ENCODE peak calls at places on chromosomes 5 and 9, in four cellular contexts. S is aorta; F is CD8-positive, alpha-beta memory T cell; H is neuronal stem cell. U is an unnamed sample. For H3K9me3, the result is how much of the 10 kb centered on the place peaks cover.

GRCh38 chr9:108297025-108297424 is 558.8 kb downstream of the ACTL7B start:
- DNase-seq in S (peak), F (no peak), H (no peak), U (no peak)

GRCh38 chr9:129996161-129996849 is 46.7 kb downstream of the FNBP1 start:
- DNase-seq in S (no peak), F (no peak), H (no peak), U (no peak)

GRCh38 chr9:100465270-100465669 is 7.7 kb upstream of the TMEFF1 start:
- DNase-seq in S (no peak), F (no peak), H (no peak), U (no peak)

GRCh38 chr9:5793812-5794211 is 39.1 kb downstream of the ERMP1 start:
- DNase-seq in S (no peak), F (no peak), H (no peak), U (no peak)

GRCh38 chr9:114836769-114837168 is 30.9 kb upstream of the TNFSF15 start:
- DNase-seq in S (no peak), F (no peak), H (no peak), U (no peak)

GRCh38 chr5:39891376-39891775 is 466.6 kb upstream of the DAB2 start:
- DNase-seq in S (no peak), F (no peak), H (no peak), U (no peak)

GRCh38 chr9:129549684-129550083 is 71.2 kb downstream of the C9orf50 start:
- DNase-seq in S (peak), F (no peak), H (no peak), U (no peak)

GRCh38 chr9:35605336-35606137 is 475 bp downstream of the TESK1 start:
- DNase-seq in S (peak), F (peak), H (no peak), U (peak)

GRCh38 chr5:35151151-35151920 is 79.0 kb downstream of the PRLR start:
- DNase-seq in S (no peak), F (no peak), H (no peak), U (no peak)

GRCh38 chr5:25405850-25406249 is 761.1 kb upstream of the CDH10 start:
- DNase-seq in S (no peak), F (no peak), H (no peak), U (no peak)

GRCh38 chr9:136122425-136123383 is 4.0 kb upstream of the TMEM250 start:
- DNase-seq in S (peak), F (peak), H (peak), U (peak)

GRCh38 chr5:132057498-132058255 is 2.8 kb upstream of the IL3 start:
- DNase-seq in S (peak), F (no peak), H (no peak), U (no peak)

GRCh38 chr9:37187269-37187668 is 66.9 kb downstream of the ZCCHC7 start:
- DNase-seq in S (no peak), F (no peak), H (no peak), U (no peak)

GRCh38 chr5:75138674-75139073 is 86.3 kb upstream of the GCNT4 start:
- DNase-seq in S (no peak), F (no peak), H (no peak), U (no peak)

GRCh38 chr5:176361437-176362097 is at the start of gene KIAA1191:
- DNase-seq in S (peak), F (peak), H (peak), U (peak)

GRCh38 chr5:109862301-109862700 is 172.6 kb downstream of the MAN2A1 start:
- DNase-seq in S (no peak), F (no peak), H (no peak), U (no peak)

GRCh38 chr5:146331257-146331822 is 7.3 kb upstream of the POU4F3 start:
- DNase-seq in S (no peak), F (no peak), H (no peak), U (no peak)

GRCh38 chr5:171596391-171596878 is 177.0 kb downstream of the FGF18 start:
- DNase-seq in S (peak), F (no peak), H (no peak), U (no peak)

GRCh38 chr5:95261369-95262175 is 23.3 kb downstream of the MCTP1 start:
- DNase-seq in S (no peak), F (no peak), H (no peak), U (no peak)

GRCh38 chr5:9519537-9519936 is 26.3 kb downstream of the SEMA5A start:
- DNase-seq in S (peak), F (no peak), H (no peak), U (no peak)

GRCh38 chr5:10912435-10912834 is 151.4 kb upstream of the DAP start:
- DNase-seq in S (no peak), F (no peak), H (no peak), U (no peak)

GRCh38 chr5:170000155-170000554 is 19.9 kb upstream of the INSYN2B start:
- DNase-seq in S (no peak), F (no peak), H (no peak), U (no peak)

GRCh38 chr5:75048457-75048953 is 3.9 kb downstream of the GCNT4 start:
- DNase-seq in S (no peak), F (no peak), H (no peak), U (no peak)

GRCh38 chr5:159655757-159656409 is 260.4 kb upstream of the ADRA1B start:
- DNase-seq in S (no peak), F (no peak), H (no peak), U (no peak)

GRCh38 chr5:141369994-141370848 is at the start of gene PCDHGB3:
- DNase-seq in S (no peak), F (no peak), H (no peak), U (no peak)
- H3K9me3 ChIP-seq in S (under half), F (under half), H (under half), U (under half)

GRCh38 chr9:17246770-17247169 is 111.9 kb downstream of the CNTLN start:
- DNase-seq in S (no peak), F (no peak), H (no peak), U (no peak)

DNA sequence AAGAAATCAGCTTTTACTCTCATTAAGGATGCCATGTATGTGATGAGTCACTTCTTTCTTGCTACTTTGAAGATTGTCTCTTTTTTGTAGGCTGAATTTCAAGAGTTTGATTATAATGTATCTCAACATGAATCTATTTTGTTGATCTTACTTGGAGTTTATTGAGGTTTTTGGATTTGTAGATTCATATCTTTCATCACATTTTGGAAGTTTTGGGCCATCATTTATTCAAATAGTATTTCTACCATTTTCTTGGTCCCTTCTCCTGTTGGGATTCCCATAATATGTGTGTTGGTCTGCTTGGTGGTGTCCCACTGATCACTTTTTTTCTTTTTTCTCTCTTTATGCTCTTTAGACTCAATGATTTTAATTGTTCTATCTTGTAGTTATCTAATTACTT is 116.3 kb downstream of the CNTLN start:
- DNase-seq in S (no peak), F (no peak), H (no peak), U (no peak)
- H3K9me3 ChIP-seq in S (under half), F (under half), H (under half), U (under half)

GRCh38 chr5:167332291-167332690 is 959.2 kb upstream of the WWC1 start:
- DNase-seq in S (no peak), F (no peak), H (peak), U (no peak)
- H3K9me3 ChIP-seq in S (under half), F (under half), H (under half), U (under half)

GRCh38 chr9:971901-972511 is 4.4 kb upstream of the DMRT3 start:
- DNase-seq in S (no peak), F (no peak), H (peak), U (no peak)

GRCh38 chr9:969310-969692 is 7.2 kb upstream of the DMRT3 start:
- DNase-seq in S (no peak), F (no peak), H (no peak), U (no peak)

GRCh38 chr9:969693-970309 is 6.7 kb upstream of the DMRT3 start:
- DNase-seq in S (no peak), F (no peak), H (no peak), U (no peak)

GRCh38 chr9:972512-973294 is 3.8 kb upstream of the DMRT3 start:
- DNase-seq in S (no peak), F (no peak), H (no peak), U (no peak)

GRCh38 chr9:970310-971002 is 6.0 kb upstream of the DMRT3 start:
- DNase-seq in S (no peak), F (no peak), H (no peak), U (no peak)
- H3K9me3 ChIP-seq in S (under half), F (under half), H (under half), U (under half)

DNA sequence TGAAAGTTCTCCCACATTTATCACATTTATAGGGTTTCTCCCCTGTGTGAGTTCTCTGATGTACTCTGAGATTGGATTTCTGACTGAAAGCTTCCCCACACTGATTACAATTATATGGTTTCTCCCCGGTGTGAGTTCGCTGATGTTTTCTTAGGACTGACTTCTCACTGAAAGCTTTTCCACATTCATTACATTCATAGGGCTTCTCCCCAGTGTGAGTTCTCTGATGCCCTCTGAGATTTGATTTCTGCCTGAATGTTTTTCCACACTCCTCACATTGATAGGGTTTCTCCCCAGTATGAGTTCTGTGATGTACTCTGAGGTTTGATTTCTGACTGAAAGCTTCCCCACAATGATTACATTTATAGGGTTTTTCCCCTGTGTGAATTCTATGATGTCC is 36.3 kb downstream of the ZNF782 start:
- DNase-seq in S (no peak), F (no peak), H (no peak), U (no peak)
- H3K9me3 ChIP-seq in S (under half), F (half or more), H (under half), U (half or more)

U was measured in T-helper 17 cell.